ENCODE peak calls at places on chromosomes 5 and 9, in seven cellular contexts. One of them, this sample, is unnamed.

GRCh38 chr5:66209794-66210193 is 65.7 kb downstream of the SREK1 start:
- DNase-seq in GM13977: no peak
- DNase-seq in HFFc6: no peak
- DNase-seq in fibroblast of villous mesenchyme: no peak
- DNase-seq in progenitor cell of endocrine pancreas: no peak
- DNase-seq in brain microvascular endothelial cell: no peak
- DNase-seq in esophagus squamous epithelium: no peak
- DNase-seq in this sample: no peak

GRCh38 chr9:107706706-107707105 is 217.1 kb upstream of the KLF4 start:
- DNase-seq in GM13977: no peak
- DNase-seq in HFFc6: no peak
- DNase-seq in fibroblast of villous mesenchyme: no peak
- DNase-seq in progenitor cell of endocrine pancreas: no peak
- DNase-seq in brain microvascular endothelial cell: no peak
- DNase-seq in esophagus squamous epithelium: no peak
- DNase-seq in this sample: no peak

GRCh38 chr5:79513519-79514390 is at the start of gene HOMER1:
- DNase-seq in GM13977: peak
- DNase-seq in HFFc6: peak
- DNase-seq in fibroblast of villous mesenchyme: peak
- DNase-seq in progenitor cell of endocrine pancreas: peak
- DNase-seq in brain microvascular endothelial cell: peak
- DNase-seq in esophagus squamous epithelium: no peak
- DNase-seq in this sample: peak

GRCh38 chr9:98862936-98863335 is 55.5 kb downstream of the GALNT12 start:
- DNase-seq in GM13977: no peak
- DNase-seq in HFFc6: no peak
- DNase-seq in fibroblast of villous mesenchyme: peak
- DNase-seq in progenitor cell of endocrine pancreas: no peak
- DNase-seq in brain microvascular endothelial cell: no peak
- DNase-seq in esophagus squamous epithelium: no peak
- DNase-seq in this sample: no peak

GRCh38 chr5:134149571-134150303 is 27.0 kb downstream of the SKP1 start:
- DNase-seq in GM13977: no peak
- DNase-seq in HFFc6: no peak
- DNase-seq in fibroblast of villous mesenchyme: no peak
- DNase-seq in progenitor cell of endocrine pancreas: no peak
- DNase-seq in brain microvascular endothelial cell: no peak
- DNase-seq in esophagus squamous epithelium: no peak
- DNase-seq in this sample: no peak

GRCh38 chr9:91733006-91733624 is 216.9 kb downstream of the ROR2 start:
- DNase-seq in GM13977: no peak
- DNase-seq in HFFc6: no peak
- DNase-seq in fibroblast of villous mesenchyme: no peak
- DNase-seq in progenitor cell of endocrine pancreas: no peak
- DNase-seq in brain microvascular endothelial cell: no peak
- DNase-seq in esophagus squamous epithelium: no peak
- DNase-seq in this sample: no peak

GRCh38 chr5:82942083-82942881 is 134.9 kb downstream of the TMEM167A start:
- DNase-seq in GM13977: no peak
- DNase-seq in HFFc6: no peak
- DNase-seq in fibroblast of villous mesenchyme: no peak
- DNase-seq in progenitor cell of endocrine pancreas: no peak
- DNase-seq in brain microvascular endothelial cell: no peak
- DNase-seq in esophagus squamous epithelium: no peak
- DNase-seq in this sample: no peak

GRCh38 chr5:3584724-3585531 is 10.7 kb upstream of the IRX1 start:
- DNase-seq in GM13977: no peak
- DNase-seq in HFFc6: no peak
- DNase-seq in fibroblast of villous mesenchyme: no peak
- DNase-seq in progenitor cell of endocrine pancreas: no peak
- DNase-seq in brain microvascular endothelial cell: no peak
- DNase-seq in esophagus squamous epithelium: no peak
- DNase-seq in this sample: no peak

GRCh38 chr9:36970007-36970888 is 63.8 kb downstream of the PAX5 start:
- DNase-seq in GM13977: no peak
- DNase-seq in HFFc6: peak
- DNase-seq in fibroblast of villous mesenchyme: peak
- DNase-seq in progenitor cell of endocrine pancreas: no peak
- DNase-seq in brain microvascular endothelial cell: no peak
- DNase-seq in esophagus squamous epithelium: no peak
- DNase-seq in this sample: no peak

GRCh38 chr9:105333811-105334210 is 89.4 kb downstream of the SLC44A1 start:
- DNase-seq in GM13977: no peak
- DNase-seq in HFFc6: no peak
- DNase-seq in fibroblast of villous mesenchyme: no peak
- DNase-seq in progenitor cell of endocrine pancreas: no peak
- DNase-seq in brain microvascular endothelial cell: no peak
- DNase-seq in esophagus squamous epithelium: no peak
- DNase-seq in this sample: no peak

GRCh38 chr5:36880761-36881160 is 4.2 kb downstream of the NIPBL start:
- DNase-seq in GM13977: no peak
- DNase-seq in HFFc6: no peak
- DNase-seq in fibroblast of villous mesenchyme: peak
- DNase-seq in progenitor cell of endocrine pancreas: no peak
- DNase-seq in brain microvascular endothelial cell: no peak
- DNase-seq in esophagus squamous epithelium: no peak
- DNase-seq in this sample: no peak

DNA sequence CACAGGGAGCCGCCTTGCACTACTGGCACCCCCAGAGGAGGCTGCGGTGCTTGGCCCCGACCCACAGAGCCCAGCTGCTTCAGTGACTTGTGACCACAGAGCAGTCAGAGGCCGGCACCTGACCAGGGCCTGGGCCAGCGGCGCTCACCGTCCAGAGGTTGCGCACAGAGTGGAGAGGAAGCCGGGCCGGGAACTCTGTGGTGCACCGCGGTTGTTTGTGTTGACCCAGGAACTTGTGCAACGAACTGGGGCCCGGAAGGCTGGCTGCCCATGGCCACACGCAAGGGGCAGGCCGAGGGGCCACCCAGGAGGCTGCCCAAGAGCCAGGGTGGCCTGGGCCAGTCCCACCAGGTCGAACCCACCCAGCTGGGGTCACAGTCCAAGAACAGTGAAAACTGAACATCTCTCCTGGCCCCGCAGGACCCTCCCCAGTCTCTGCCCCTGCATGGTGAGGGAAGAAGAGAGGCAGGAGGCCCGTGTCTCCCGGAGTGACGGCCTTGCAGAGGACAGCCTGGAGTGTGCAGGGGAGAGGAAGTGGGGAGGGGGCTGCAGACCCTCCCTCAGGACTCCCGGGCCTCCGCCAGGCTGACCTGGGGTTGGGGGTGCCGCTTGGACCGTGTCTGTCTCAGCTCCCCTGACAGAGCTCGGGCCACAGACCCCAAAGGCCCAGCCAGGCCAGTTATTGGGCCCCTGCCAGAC is 42.8 kb upstream of the EGFL7 start:
- DNase-seq in GM13977: peak
- DNase-seq in HFFc6: no peak
- DNase-seq in fibroblast of villous mesenchyme: peak
- DNase-seq in progenitor cell of endocrine pancreas: no peak
- DNase-seq in brain microvascular endothelial cell: peak
- DNase-seq in esophagus squamous epithelium: no peak
- DNase-seq in this sample: no peak
- TF ChIP-seq CTCF in GM13977: no peak
- TF ChIP-seq CTCF in HFFc6: no peak
- TF ChIP-seq CTCF in fibroblast of villous mesenchyme: no peak
- TF ChIP-seq CTCF in progenitor cell of endocrine pancreas: no peak
- TF ChIP-seq CTCF in brain microvascular endothelial cell: no peak
- TF ChIP-seq CTCF in esophagus squamous epithelium: no peak
- TF ChIP-seq CTCF in this sample: no peak

GRCh38 chr5:116522737-116523136 is 51.9 kb downstream of the SEMA6A start:
- DNase-seq in GM13977: no peak
- DNase-seq in HFFc6: no peak
- DNase-seq in fibroblast of villous mesenchyme: no peak
- DNase-seq in progenitor cell of endocrine pancreas: no peak
- DNase-seq in brain microvascular endothelial cell: no peak
- DNase-seq in esophagus squamous epithelium: no peak
- DNase-seq in this sample: no peak

GRCh38 chr5:116524051-116524450 is 50.6 kb downstream of the SEMA6A start:
- DNase-seq in GM13977: no peak
- DNase-seq in HFFc6: no peak
- DNase-seq in fibroblast of villous mesenchyme: no peak
- DNase-seq in progenitor cell of endocrine pancreas: no peak
- DNase-seq in brain microvascular endothelial cell: no peak
- DNase-seq in esophagus squamous epithelium: no peak
- DNase-seq in this sample: no peak

GRCh38 chr5:116525680-116526079 is 48.9 kb downstream of the SEMA6A start:
- DNase-seq in GM13977: no peak
- DNase-seq in HFFc6: no peak
- DNase-seq in fibroblast of villous mesenchyme: no peak
- DNase-seq in progenitor cell of endocrine pancreas: no peak
- DNase-seq in brain microvascular endothelial cell: no peak
- DNase-seq in esophagus squamous epithelium: no peak
- DNase-seq in this sample: no peak

GRCh38 chr5:116524966-116525365 is 49.7 kb downstream of the SEMA6A start:
- DNase-seq in GM13977: no peak
- DNase-seq in HFFc6: no peak
- DNase-seq in fibroblast of villous mesenchyme: no peak
- DNase-seq in progenitor cell of endocrine pancreas: no peak
- DNase-seq in brain microvascular endothelial cell: no peak
- DNase-seq in esophagus squamous epithelium: no peak
- DNase-seq in this sample: no peak

GRCh38 chr5:116524505-116524904 is 50.1 kb downstream of the SEMA6A start:
- DNase-seq in GM13977: no peak
- DNase-seq in HFFc6: no peak
- DNase-seq in fibroblast of villous mesenchyme: no peak
- DNase-seq in progenitor cell of endocrine pancreas: no peak
- DNase-seq in brain microvascular endothelial cell: no peak
- DNase-seq in esophagus squamous epithelium: no peak
- DNase-seq in this sample: no peak
- TF ChIP-seq CTCF in GM13977: no peak
- TF ChIP-seq CTCF in HFFc6: no peak
- TF ChIP-seq CTCF in fibroblast of villous mesenchyme: no peak
- TF ChIP-seq CTCF in progenitor cell of endocrine pancreas: no peak
- TF ChIP-seq CTCF in brain microvascular endothelial cell: no peak
- TF ChIP-seq CTCF in esophagus squamous epithelium: no peak
- TF ChIP-seq CTCF in this sample: no peak

DNA sequence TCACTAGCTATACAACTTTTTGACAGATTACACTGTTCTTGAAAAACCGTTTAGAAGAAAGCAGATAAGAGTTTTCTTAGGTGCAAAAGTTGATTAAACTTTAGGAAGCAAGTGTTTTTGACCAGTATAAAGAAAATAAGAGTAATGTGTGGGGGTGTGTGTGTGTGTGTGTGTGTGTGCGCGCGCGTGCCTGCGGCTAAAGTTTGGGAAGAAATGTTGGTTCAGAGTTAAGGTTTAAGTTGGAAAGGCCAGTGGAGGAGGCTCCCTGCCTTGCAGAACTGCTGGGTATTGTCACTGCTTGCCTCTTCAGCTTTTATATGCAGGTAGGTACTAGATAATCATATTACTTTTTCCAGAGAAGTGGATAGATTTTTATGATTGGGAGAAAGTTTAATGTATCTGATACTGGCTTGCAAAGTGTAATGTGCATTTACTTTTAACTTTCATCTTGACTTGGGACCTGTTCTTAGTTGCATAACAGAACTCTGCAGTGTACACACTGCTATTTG is 2.0 kb downstream of the PIK3R1 start:
- DNase-seq in GM13977: no peak
- DNase-seq in HFFc6: no peak
- DNase-seq in fibroblast of villous mesenchyme: peak
- DNase-seq in progenitor cell of endocrine pancreas: no peak
- DNase-seq in brain microvascular endothelial cell: no peak
- DNase-seq in esophagus squamous epithelium: no peak
- DNase-seq in this sample: no peak
- TF ChIP-seq CTCF in GM13977: no peak
- TF ChIP-seq CTCF in HFFc6: no peak
- TF ChIP-seq CTCF in fibroblast of villous mesenchyme: no peak
- TF ChIP-seq CTCF in progenitor cell of endocrine pancreas: no peak
- TF ChIP-seq CTCF in brain microvascular endothelial cell: no peak
- TF ChIP-seq CTCF in esophagus squamous epithelium: no peak
- TF ChIP-seq CTCF in this sample: no peak

GRCh38 chr5:169827769-169828168 is 152.5 kb downstream of the INSYN2B start:
- DNase-seq in GM13977: no peak
- DNase-seq in HFFc6: no peak
- DNase-seq in fibroblast of villous mesenchyme: no peak
- DNase-seq in progenitor cell of endocrine pancreas: no peak
- DNase-seq in brain microvascular endothelial cell: no peak
- DNase-seq in esophagus squamous epithelium: no peak
- DNase-seq in this sample: no peak

GRCh38 chr5:169831331-169831730 is 149.0 kb downstream of the INSYN2B start:
- DNase-seq in GM13977: no peak
- DNase-seq in HFFc6: no peak
- DNase-seq in fibroblast of villous mesenchyme: peak
- DNase-seq in progenitor cell of endocrine pancreas: no peak
- DNase-seq in brain microvascular endothelial cell: no peak
- DNase-seq in esophagus squamous epithelium: no peak
- DNase-seq in this sample: no peak

GRCh38 chr5:169828385-169828784 is 151.9 kb downstream of the INSYN2B start:
- DNase-seq in GM13977: no peak
- DNase-seq in HFFc6: no peak
- DNase-seq in fibroblast of villous mesenchyme: no peak
- DNase-seq in progenitor cell of endocrine pancreas: no peak
- DNase-seq in brain microvascular endothelial cell: no peak
- DNase-seq in esophagus squamous epithelium: no peak
- DNase-seq in this sample: no peak

GRCh38 chr5:169832236-169832635 is 148.1 kb downstream of the INSYN2B start:
- DNase-seq in GM13977: no peak
- DNase-seq in HFFc6: no peak
- DNase-seq in fibroblast of villous mesenchyme: no peak
- DNase-seq in progenitor cell of endocrine pancreas: no peak
- DNase-seq in brain microvascular endothelial cell: no peak
- DNase-seq in esophagus squamous epithelium: no peak
- DNase-seq in this sample: no peak

GRCh38 chr5:169826618-169827017 is 153.7 kb downstream of the INSYN2B start:
- DNase-seq in GM13977: no peak
- DNase-seq in HFFc6: no peak
- DNase-seq in fibroblast of villous mesenchyme: peak
- DNase-seq in progenitor cell of endocrine pancreas: no peak
- DNase-seq in brain microvascular endothelial cell: peak
- DNase-seq in esophagus squamous epithelium: no peak
- DNase-seq in this sample: no peak
- TF ChIP-seq CTCF in GM13977: peak
- TF ChIP-seq CTCF in HFFc6: peak
- TF ChIP-seq CTCF in fibroblast of villous mesenchyme: peak
- TF ChIP-seq CTCF in progenitor cell of endocrine pancreas: no peak
- TF ChIP-seq CTCF in brain microvascular endothelial cell: peak
- TF ChIP-seq CTCF in esophagus squamous epithelium: no peak
- TF ChIP-seq CTCF in this sample: no peak

GRCh38 chr9:125758986-125759811 is 12.0 kb downstream of the PBX3 start:
- DNase-seq in GM13977: no peak
- DNase-seq in HFFc6: no peak
- DNase-seq in fibroblast of villous mesenchyme: no peak
- DNase-seq in progenitor cell of endocrine pancreas: no peak
- DNase-seq in brain microvascular endothelial cell: no peak
- DNase-seq in esophagus squamous epithelium: no peak
- DNase-seq in this sample: no peak
- TF ChIP-seq CTCF in GM13977: no peak
- TF ChIP-seq CTCF in HFFc6: no peak
- TF ChIP-seq CTCF in fibroblast of villous mesenchyme: no peak
- TF ChIP-seq CTCF in progenitor cell of endocrine pancreas: no peak
- TF ChIP-seq CTCF in brain microvascular endothelial cell: no peak
- TF ChIP-seq CTCF in esophagus squamous epithelium: no peak
- TF ChIP-seq CTCF in this sample: peak

GRCh38 chr9:75378036-75378435 is 289.7 kb downstream of the OSTF1 start:
- DNase-seq in GM13977: no peak
- DNase-seq in HFFc6: no peak
- DNase-seq in fibroblast of villous mesenchyme: no peak
- DNase-seq in progenitor cell of endocrine pancreas: no peak
- DNase-seq in brain microvascular endothelial cell: peak
- DNase-seq in esophagus squamous epithelium: no peak
- DNase-seq in this sample: no peak
- TF ChIP-seq CTCF in GM13977: no peak
- TF ChIP-seq CTCF in HFFc6: no peak
- TF ChIP-seq CTCF in fibroblast of villous mesenchyme: no peak
- TF ChIP-seq CTCF in progenitor cell of endocrine pancreas: no peak
- TF ChIP-seq CTCF in brain microvascular endothelial cell: no peak
- TF ChIP-seq CTCF in esophagus squamous epithelium: no peak
- TF ChIP-seq CTCF in this sample: no peak